ENCODE peak calls at places on chromosomes 12 and 14, in five cellular contexts. One of them, this sample, is unnamed.

GRCh38 chr14:22555573-22556011 is 33.4 kb downstream of the DAD1 start:
- DNase-seq in upper lobe of right lung: no peak
- DNase-seq in Caco-2: no peak
- DNase-seq in progenitor cell of endocrine pancreas: no peak
- DNase-seq in transverse colon: no peak
- DNase-seq in this sample: peak; percentile 35

GRCh38 chr12:8841778-8842177 is 19.4 kb downstream of the A2ML1 start:
- DNase-seq in upper lobe of right lung: no peak
- DNase-seq in transverse colon: no peak
- DNase-seq in Caco-2: no peak
- DNase-seq in progenitor cell of endocrine pancreas: no peak
- DNase-seq in this sample: no peak

GRCh38 chr12:122076743-122077495 is 1.6 kb upstream of the MLXIP start:
- DNase-seq in Caco-2: no peak
- DNase-seq in transverse colon: peak; percentile 69
- DNase-seq in progenitor cell of endocrine pancreas: no peak
- DNase-seq in upper lobe of right lung: no peak
- DNase-seq in this sample: no peak

GRCh38 chr12:58242803-58243628 is 301.6 kb downstream of the ATP23 start:
- DNase-seq in Caco-2: no peak
- DNase-seq in transverse colon: no peak
- DNase-seq in progenitor cell of endocrine pancreas: no peak
- DNase-seq in upper lobe of right lung: no peak
- DNase-seq in this sample: no peak

GRCh38 chr12:103903979-103904378 is 26.2 kb upstream of the HSP90B1 start:
- DNase-seq in Caco-2: no peak
- DNase-seq in upper lobe of right lung: no peak
- DNase-seq in transverse colon: no peak
- DNase-seq in progenitor cell of endocrine pancreas: no peak
- DNase-seq in this sample: no peak

GRCh38 chr12:69881771-69882170 is 56.7 kb downstream of the MYRFL start:
- DNase-seq in progenitor cell of endocrine pancreas: no peak
- DNase-seq in upper lobe of right lung: no peak
- DNase-seq in transverse colon: no peak
- DNase-seq in Caco-2: no peak
- DNase-seq in this sample: no peak

GRCh38 chr12:29286081-29286800 is 94.7 kb downstream of the ERGIC2 start:
- DNase-seq in Caco-2: no peak
- DNase-seq in upper lobe of right lung: no peak
- DNase-seq in progenitor cell of endocrine pancreas: no peak
- DNase-seq in transverse colon: no peak
- DNase-seq in this sample: no peak

GRCh38 chr14:89899917-89900680 is 54.4 kb downstream of the EFCAB11 start:
- DNase-seq in progenitor cell of endocrine pancreas: no peak
- DNase-seq in transverse colon: no peak
- DNase-seq in Caco-2: peak; percentile 12
- DNase-seq in upper lobe of right lung: no peak
- DNase-seq in this sample: peak; percentile 35

GRCh38 chr12:27571463-27571862 is 47.5 kb downstream of the PPFIBP1 start:
- DNase-seq in upper lobe of right lung: no peak
- DNase-seq in transverse colon: no peak
- DNase-seq in progenitor cell of endocrine pancreas: no peak
- DNase-seq in Caco-2: no peak
- DNase-seq in this sample: no peak

GRCh38 chr14:69013943-69014782 is 35.1 kb upstream of the ACTN1 start:
- DNase-seq in transverse colon: peak; percentile 84
- DNase-seq in progenitor cell of endocrine pancreas: no peak
- DNase-seq in Caco-2: peak; percentile 61
- DNase-seq in upper lobe of right lung: peak; percentile 91
- DNase-seq in this sample: no peak

GRCh38 chr12:50117057-50117622 is 5.1 kb downstream of the COX14 start:
- DNase-seq in transverse colon: no peak
- DNase-seq in Caco-2: no peak
- DNase-seq in progenitor cell of endocrine pancreas: no peak
- DNase-seq in upper lobe of right lung: peak; percentile 72
- DNase-seq in this sample: no peak

GRCh38 chr12:78584695-78585094 is 279.9 kb upstream of the SYT1 start:
- DNase-seq in progenitor cell of endocrine pancreas: no peak
- DNase-seq in Caco-2: peak; percentile 28
- DNase-seq in upper lobe of right lung: no peak
- DNase-seq in transverse colon: no peak
- DNase-seq in this sample: no peak

GRCh38 chr12:121811434-121812319 is 7.9 kb downstream of the SETD1B start:
- DNase-seq in transverse colon: peak; percentile 77
- DNase-seq in upper lobe of right lung: peak; percentile 89
- DNase-seq in progenitor cell of endocrine pancreas: peak; percentile 84
- DNase-seq in Caco-2: peak; percentile 84
- DNase-seq in this sample: peak; percentile 94

GRCh38 chr14:55927059-55927458 is 191.2 kb upstream of the PELI2 start:
- DNase-seq in Caco-2: peak; percentile 7
- DNase-seq in transverse colon: peak; percentile 23
- DNase-seq in upper lobe of right lung: no peak
- DNase-seq in progenitor cell of endocrine pancreas: no peak
- DNase-seq in this sample: no peak

GRCh38 chr14:75469606-75470237 is 41.9 kb downstream of the JDP2 start:
- DNase-seq in progenitor cell of endocrine pancreas: no peak
- DNase-seq in transverse colon: peak; percentile 83
- DNase-seq in upper lobe of right lung: peak; percentile 92
- DNase-seq in Caco-2: no peak
- DNase-seq in this sample: no peak

GRCh38 chr12:26773313-26774104 is 59.5 kb downstream of the ITPR2 start:
- DNase-seq in transverse colon: no peak
- DNase-seq in upper lobe of right lung: no peak
- DNase-seq in Caco-2: no peak
- DNase-seq in progenitor cell of endocrine pancreas: no peak
- DNase-seq in this sample: no peak

GRCh38 chr14:59037086-59037485 is 151.4 kb upstream of the DAAM1 start:
- DNase-seq in progenitor cell of endocrine pancreas: no peak
- DNase-seq in transverse colon: no peak
- DNase-seq in Caco-2: no peak
- DNase-seq in upper lobe of right lung: no peak
- DNase-seq in this sample: no peak

GRCh38 chr12:13102481-13103195 is 829 bp downstream of the GSG1 start:
- DNase-seq in Caco-2: no peak
- DNase-seq in transverse colon: no peak
- DNase-seq in progenitor cell of endocrine pancreas: no peak
- DNase-seq in upper lobe of right lung: no peak
- DNase-seq in this sample: no peak

GRCh38 chr12:94561943-94562411 is 88.4 kb downstream of the TMCC3 start:
- DNase-seq in transverse colon: peak; percentile 56
- DNase-seq in progenitor cell of endocrine pancreas: no peak
- DNase-seq in upper lobe of right lung: no peak
- DNase-seq in Caco-2: no peak
- DNase-seq in this sample: peak; percentile 63

GRCh38 chr14:71855399-71856036 is 76.7 kb upstream of the RGS6 start:
- DNase-seq in progenitor cell of endocrine pancreas: peak; percentile 37
- DNase-seq in upper lobe of right lung: peak; percentile 84
- DNase-seq in transverse colon: peak; percentile 73
- DNase-seq in Caco-2: peak; percentile 74
- DNase-seq in this sample: peak; percentile 65

DNA sequence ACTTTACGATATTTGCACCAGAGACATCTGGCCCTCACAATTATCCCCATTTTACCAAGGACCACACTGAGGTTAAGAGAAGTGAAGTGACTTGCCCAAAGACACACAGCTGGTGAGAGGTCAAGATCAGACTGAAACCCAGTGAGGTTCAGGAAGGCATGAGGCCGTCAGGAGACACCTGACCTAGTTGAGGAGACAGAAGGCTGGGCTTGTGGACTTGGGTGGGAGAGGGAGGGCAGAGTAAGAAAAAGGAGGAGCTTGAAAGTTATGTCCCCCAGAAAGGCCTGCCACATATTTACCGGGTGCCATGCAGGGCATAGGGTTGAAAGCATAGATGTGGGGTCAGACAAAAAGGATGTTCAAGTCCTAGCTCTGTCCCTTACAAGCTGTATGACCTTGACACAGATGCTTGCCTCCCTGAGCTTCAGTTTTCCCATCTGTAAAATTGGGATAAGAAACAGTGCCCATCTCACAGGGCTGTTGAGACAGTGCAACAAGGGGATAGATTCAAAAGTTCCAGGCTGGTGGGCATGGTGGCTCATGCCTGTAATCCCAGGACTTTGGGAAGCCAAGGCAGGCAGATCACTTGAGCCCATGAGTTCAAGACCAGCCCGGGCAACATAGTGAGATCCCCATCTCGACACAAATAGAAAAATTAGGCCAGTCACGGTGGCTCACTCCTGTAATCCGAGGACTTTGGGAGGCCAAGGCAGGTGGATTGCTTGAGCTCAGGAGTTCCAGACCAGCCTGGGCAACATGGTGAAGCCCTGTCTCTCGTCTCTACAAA is 6.4 kb downstream of the SELPLG start:
- DNase-seq in Caco-2: no peak
- DNase-seq in transverse colon: no peak
- DNase-seq in upper lobe of right lung: no peak
- DNase-seq in progenitor cell of endocrine pancreas: no peak
- DNase-seq in this sample: no peak
- TF ChIP-seq CTCF in Caco-2: no peak
- TF ChIP-seq CTCF in transverse colon: no peak
- TF ChIP-seq CTCF in upper lobe of right lung: no peak
- TF ChIP-seq CTCF in progenitor cell of endocrine pancreas: no peak
- TF ChIP-seq CTCF in this sample: no peak

DNA sequence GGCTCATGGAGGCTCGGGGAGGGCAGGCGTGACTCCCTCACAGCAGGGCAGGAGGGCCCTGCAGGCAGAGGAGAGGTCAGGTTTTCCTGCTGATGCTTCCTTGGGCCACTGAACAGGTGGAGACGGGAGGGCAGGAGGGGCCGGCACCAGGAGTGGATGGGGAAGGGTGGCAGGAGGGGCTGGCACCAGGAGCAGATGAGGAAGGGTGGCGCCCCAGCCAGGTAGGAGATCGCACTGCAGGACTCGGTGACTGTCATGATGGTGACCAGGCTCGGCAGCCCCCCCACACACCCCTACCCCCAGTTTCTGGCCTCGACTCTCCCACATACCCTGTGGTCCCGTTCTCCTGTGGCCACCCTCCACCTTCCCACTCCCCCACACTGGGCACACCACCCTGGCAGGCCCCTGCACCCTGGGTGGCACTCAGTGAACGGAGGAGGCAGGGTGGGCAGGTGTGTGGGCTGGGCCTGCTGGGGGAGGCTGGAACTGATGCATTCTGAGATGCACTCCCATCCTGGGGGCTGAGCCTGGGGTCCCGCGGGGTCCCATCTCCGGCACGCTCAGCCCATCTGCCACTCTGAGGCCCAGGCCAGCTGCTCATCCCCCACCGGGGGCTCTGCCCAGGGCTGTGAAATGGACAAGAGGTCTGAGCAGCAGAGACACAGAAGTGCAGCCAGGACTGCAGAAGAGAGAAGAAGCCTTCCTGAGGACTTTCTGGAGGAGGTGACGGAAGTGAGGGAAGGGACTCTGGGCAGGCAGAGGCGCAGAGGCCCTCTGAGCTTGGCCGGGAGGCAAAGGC is 2.8 kb downstream of the NUDT14 start:
- DNase-seq in Caco-2: no peak
- DNase-seq in progenitor cell of endocrine pancreas: no peak
- DNase-seq in upper lobe of right lung: no peak
- DNase-seq in transverse colon: no peak
- DNase-seq in this sample: no peak
- TF ChIP-seq CTCF in Caco-2: no peak
- TF ChIP-seq CTCF in progenitor cell of endocrine pancreas: no peak
- TF ChIP-seq CTCF in upper lobe of right lung: no peak
- TF ChIP-seq CTCF in transverse colon: no peak
- TF ChIP-seq CTCF in this sample: no peak

GRCh38 chr14:104368751-104369100 is 210.8 kb upstream of the C14orf180 start:
- DNase-seq in progenitor cell of endocrine pancreas: no peak
- DNase-seq in Caco-2: no peak
- DNase-seq in upper lobe of right lung: no peak
- DNase-seq in transverse colon: no peak
- DNase-seq in this sample: no peak

GRCh38 chr14:104371031-104371430 is 208.5 kb upstream of the C14orf180 start:
- DNase-seq in upper lobe of right lung: no peak
- DNase-seq in Caco-2: no peak
- DNase-seq in transverse colon: no peak
- DNase-seq in progenitor cell of endocrine pancreas: no peak
- DNase-seq in this sample: no peak

GRCh38 chr14:104371917-104372316 is 207.6 kb upstream of the C14orf180 start:
- DNase-seq in upper lobe of right lung: no peak
- DNase-seq in progenitor cell of endocrine pancreas: no peak
- DNase-seq in transverse colon: no peak
- DNase-seq in Caco-2: no peak
- DNase-seq in this sample: no peak

GRCh38 chr14:104369208-104369607 is 210.4 kb upstream of the C14orf180 start:
- DNase-seq in progenitor cell of endocrine pancreas: no peak
- DNase-seq in transverse colon: no peak
- DNase-seq in Caco-2: no peak
- DNase-seq in upper lobe of right lung: no peak
- DNase-seq in this sample: no peak

DNA sequence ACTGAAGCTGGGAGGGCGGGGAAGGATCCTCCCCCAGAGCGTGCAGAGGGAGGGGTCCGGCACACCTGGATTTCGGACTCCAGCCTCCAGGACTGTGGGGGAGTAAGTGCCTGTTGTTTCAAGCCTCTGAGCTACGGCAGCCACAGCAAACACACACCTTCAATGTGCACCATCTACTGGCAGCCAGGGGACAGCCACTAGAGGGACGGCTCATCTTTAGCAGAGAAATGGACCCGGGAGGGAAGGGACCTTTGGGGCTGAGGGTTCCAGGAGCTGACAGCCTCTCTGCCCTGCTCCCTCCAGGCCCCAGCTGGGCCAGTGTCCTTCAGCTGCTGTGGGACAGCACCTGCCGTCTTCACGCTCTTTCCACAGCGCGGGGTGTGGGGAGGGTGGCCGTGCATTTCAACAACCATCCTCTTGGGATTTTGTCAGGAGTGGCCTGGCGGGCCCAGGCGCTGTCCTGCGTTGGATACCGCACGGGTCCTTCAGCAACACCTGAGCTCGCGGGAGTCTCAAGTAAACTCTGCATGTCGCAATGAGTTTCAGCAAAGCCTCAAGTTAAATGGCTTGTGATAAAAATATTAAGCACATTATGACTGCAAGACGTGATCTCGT is 209.2 kb upstream of the C14orf180 start:
- DNase-seq in progenitor cell of endocrine pancreas: no peak
- DNase-seq in upper lobe of right lung: no peak
- DNase-seq in Caco-2: peak; percentile 44
- DNase-seq in transverse colon: no peak
- DNase-seq in this sample: no peak
- TF ChIP-seq CTCF in progenitor cell of endocrine pancreas: peak; percentile 59
- TF ChIP-seq CTCF in upper lobe of right lung: peak; percentile 30
- TF ChIP-seq CTCF in Caco-2: peak; percentile 75
- TF ChIP-seq CTCF in transverse colon: peak; percentile 57
- TF ChIP-seq CTCF in this sample: no peak

DNA sequence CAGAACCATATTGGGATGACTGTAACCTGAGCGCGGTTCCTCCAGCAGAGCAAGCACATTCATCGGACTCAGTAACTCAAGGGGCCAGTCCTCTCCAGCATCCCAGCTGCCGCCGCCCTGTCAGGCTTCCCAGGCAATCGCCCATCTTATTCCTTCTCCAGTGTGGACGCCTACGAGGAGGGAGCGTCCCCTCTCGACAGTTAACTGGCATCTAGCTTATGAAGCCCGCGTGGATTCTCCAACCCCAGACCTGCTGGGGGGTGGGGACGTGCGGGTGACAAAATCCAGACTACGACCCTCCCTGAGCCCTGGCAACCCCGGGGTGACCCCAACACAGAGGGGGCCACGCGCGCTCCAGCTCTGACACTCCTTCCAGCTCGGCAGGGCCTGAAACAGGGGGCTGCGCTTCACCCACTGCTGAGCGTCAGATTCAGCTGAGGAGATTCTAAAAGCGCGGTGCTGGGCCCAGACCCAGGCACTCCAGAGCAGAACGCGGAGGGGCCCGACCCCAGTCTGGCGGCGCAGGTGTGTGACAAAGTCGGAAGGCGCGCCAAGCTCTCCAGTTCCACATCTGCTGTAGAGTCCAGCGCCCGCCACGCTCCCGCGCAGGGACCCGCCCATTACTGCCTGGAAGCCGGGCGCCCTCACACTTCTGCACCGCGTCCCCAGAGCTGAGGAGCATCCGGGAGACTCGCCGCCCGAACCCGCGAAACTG is 43.9 kb upstream of the ESR2 start:
- DNase-seq in upper lobe of right lung: no peak
- DNase-seq in Caco-2: peak; percentile 66
- DNase-seq in transverse colon: peak; percentile 59
- DNase-seq in progenitor cell of endocrine pancreas: peak; percentile 69
- DNase-seq in this sample: peak; percentile 31
- TF ChIP-seq CTCF in upper lobe of right lung: no peak
- TF ChIP-seq CTCF in Caco-2: no peak
- TF ChIP-seq CTCF in transverse colon: no peak
- TF ChIP-seq CTCF in progenitor cell of endocrine pancreas: no peak
- TF ChIP-seq CTCF in this sample: no peak

This sample was measured in GM13976.